ENCODE peak calls at places on chromosomes 16 and 17, in eight cellular contexts. One of them, this sample, is unnamed.

GRCh38 chr17:67374329-67375053 is 2.6 kb upstream of the PITPNC1 start:
- DNase-seq in lower leg skin: peak; percentile 97
- DNase-seq in GM12878: no peak
- DNase-seq in tibial nerve: peak; percentile 92
- DNase-seq in ovary: peak; percentile 83
- DNase-seq in suprapubic skin: peak; percentile 93
- DNase-seq in right lobe of liver: peak; percentile 89
- DNase-seq in heart left ventricle: peak; percentile 91
- DNase-seq in this sample: peak; percentile 88

GRCh38 chr17:76132574-76133338 is 8.3 kb downstream of the FOXJ1 start:
- DNase-seq in ovary: no peak
- DNase-seq in GM12878: no peak
- DNase-seq in right lobe of liver: no peak
- DNase-seq in tibial nerve: no peak
- DNase-seq in heart left ventricle: no peak
- DNase-seq in suprapubic skin: no peak
- DNase-seq in lower leg skin: no peak
- DNase-seq in this sample: peak; percentile 84

GRCh38 chr16:50445603-50446250 is 76.9 kb upstream of the BRD7 start:
- DNase-seq in heart left ventricle: no peak
- DNase-seq in tibial nerve: no peak
- DNase-seq in suprapubic skin: peak; percentile 21
- DNase-seq in right lobe of liver: no peak
- DNase-seq in GM12878: no peak
- DNase-seq in ovary: no peak
- DNase-seq in lower leg skin: no peak
- DNase-seq in this sample: peak; percentile 51

GRCh38 chr16:22216191-22216831 is 10.2 kb downstream of the EEF2K start:
- DNase-seq in suprapubic skin: no peak
- DNase-seq in tibial nerve: no peak
- DNase-seq in right lobe of liver: no peak
- DNase-seq in GM12878: no peak
- DNase-seq in heart left ventricle: no peak
- DNase-seq in lower leg skin: no peak
- DNase-seq in ovary: no peak
- DNase-seq in this sample: no peak

GRCh38 chr16:81204794-81205680 is 33.5 kb upstream of the BCO1 start:
- DNase-seq in GM12878: peak; percentile 11
- DNase-seq in right lobe of liver: no peak
- DNase-seq in ovary: no peak
- DNase-seq in lower leg skin: no peak
- DNase-seq in heart left ventricle: no peak
- DNase-seq in tibial nerve: peak; percentile 34
- DNase-seq in suprapubic skin: no peak
- DNase-seq in this sample: no peak

GRCh38 chr17:76872221-76872873 is 4.1 kb downstream of the MGAT5B start:
- DNase-seq in tibial nerve: no peak
- DNase-seq in suprapubic skin: no peak
- DNase-seq in right lobe of liver: no peak
- DNase-seq in GM12878: no peak
- DNase-seq in heart left ventricle: no peak
- DNase-seq in ovary: no peak
- DNase-seq in lower leg skin: no peak
- DNase-seq in this sample: no peak

GRCh38 chr16:72241930-72242329 is 70.0 kb upstream of the PMFBP1 start:
- DNase-seq in ovary: peak; percentile 28
- DNase-seq in heart left ventricle: no peak
- DNase-seq in suprapubic skin: no peak
- DNase-seq in tibial nerve: peak; percentile 45
- DNase-seq in right lobe of liver: no peak
- DNase-seq in GM12878: no peak
- DNase-seq in lower leg skin: no peak
- DNase-seq in this sample: no peak

GRCh38 chr17:77229786-77230435 is 89.1 kb downstream of the SEC14L1 start:
- DNase-seq in lower leg skin: no peak
- DNase-seq in suprapubic skin: no peak
- DNase-seq in tibial nerve: no peak
- DNase-seq in heart left ventricle: no peak
- DNase-seq in right lobe of liver: no peak
- DNase-seq in ovary: no peak
- DNase-seq in GM12878: no peak
- DNase-seq in this sample: no peak

GRCh38 chr17:1515640-1516402 is 591 bp downstream of the INPP5K start:
- DNase-seq in ovary: peak; percentile 52
- DNase-seq in right lobe of liver: no peak
- DNase-seq in heart left ventricle: peak; percentile 57
- DNase-seq in GM12878: peak; percentile 70
- DNase-seq in tibial nerve: peak; percentile 73
- DNase-seq in lower leg skin: no peak
- DNase-seq in suprapubic skin: no peak
- DNase-seq in this sample: peak; percentile 80

GRCh38 chr16:68770671-68771070 is 33.6 kb downstream of the CDH1 start:
- DNase-seq in suprapubic skin: no peak
- DNase-seq in right lobe of liver: no peak
- DNase-seq in heart left ventricle: no peak
- DNase-seq in ovary: no peak
- DNase-seq in tibial nerve: no peak
- DNase-seq in lower leg skin: no peak
- DNase-seq in GM12878: no peak
- DNase-seq in this sample: no peak

GRCh38 chr17:80101946-80102706 is 745 bp downstream of the GAA start:
- DNase-seq in ovary: no peak
- DNase-seq in right lobe of liver: no peak
- DNase-seq in GM12878: no peak
- DNase-seq in tibial nerve: peak; percentile 15
- DNase-seq in lower leg skin: peak; percentile 83
- DNase-seq in heart left ventricle: no peak
- DNase-seq in suprapubic skin: peak; percentile 71
- DNase-seq in this sample: no peak

GRCh38 chr16:31200821-31201510 is 1.6 kb downstream of the PYCARD start:
- DNase-seq in heart left ventricle: no peak
- DNase-seq in right lobe of liver: no peak
- DNase-seq in suprapubic skin: no peak
- DNase-seq in lower leg skin: no peak
- DNase-seq in GM12878: no peak
- DNase-seq in ovary: no peak
- DNase-seq in tibial nerve: no peak
- DNase-seq in this sample: peak; percentile 37

GRCh38 chr16:6616746-6617145 is 715.9 kb upstream of the RBFOX1 start:
- DNase-seq in heart left ventricle: no peak
- DNase-seq in lower leg skin: no peak
- DNase-seq in right lobe of liver: no peak
- DNase-seq in ovary: no peak
- DNase-seq in tibial nerve: no peak
- DNase-seq in suprapubic skin: no peak
- DNase-seq in GM12878: no peak
- DNase-seq in this sample: no peak

GRCh38 chr16:65339062-65339461 is 217.2 kb upstream of the CDH11 start:
- DNase-seq in suprapubic skin: no peak
- DNase-seq in tibial nerve: no peak
- DNase-seq in right lobe of liver: no peak
- DNase-seq in GM12878: no peak
- DNase-seq in ovary: no peak
- DNase-seq in lower leg skin: no peak
- DNase-seq in heart left ventricle: no peak
- DNase-seq in this sample: no peak

GRCh38 chr17:69477204-69477899 is 62.9 kb downstream of the MAP2K6 start:
- DNase-seq in heart left ventricle: no peak
- DNase-seq in lower leg skin: no peak
- DNase-seq in GM12878: no peak
- DNase-seq in ovary: no peak
- DNase-seq in suprapubic skin: no peak
- DNase-seq in right lobe of liver: no peak
- DNase-seq in tibial nerve: no peak
- DNase-seq in this sample: no peak

GRCh38 chr16:69513180-69513966 is 52.4 kb upstream of the NFAT5 start:
- DNase-seq in lower leg skin: no peak
- DNase-seq in ovary: no peak
- DNase-seq in heart left ventricle: no peak
- DNase-seq in right lobe of liver: no peak
- DNase-seq in tibial nerve: no peak
- DNase-seq in GM12878: no peak
- DNase-seq in suprapubic skin: no peak
- DNase-seq in this sample: no peak

GRCh38 chr16:69064164-69064563 is 41.3 kb upstream of the HAS3 start:
- DNase-seq in ovary: no peak
- DNase-seq in tibial nerve: no peak
- DNase-seq in suprapubic skin: no peak
- DNase-seq in heart left ventricle: no peak
- DNase-seq in right lobe of liver: no peak
- DNase-seq in lower leg skin: no peak
- DNase-seq in GM12878: no peak
- DNase-seq in this sample: no peak

GRCh38 chr17:58364270-58364942 is 12.4 kb upstream of the SUPT4H1 start:
- DNase-seq in tibial nerve: no peak
- DNase-seq in GM12878: no peak
- DNase-seq in heart left ventricle: no peak
- DNase-seq in ovary: no peak
- DNase-seq in right lobe of liver: peak; percentile 69
- DNase-seq in lower leg skin: peak; percentile 68
- DNase-seq in suprapubic skin: no peak
- DNase-seq in this sample: no peak

GRCh38 chr17:50407921-50408320 is 10.6 kb upstream of the LRRC59 start:
- DNase-seq in tibial nerve: no peak
- DNase-seq in right lobe of liver: no peak
- DNase-seq in heart left ventricle: no peak
- DNase-seq in suprapubic skin: no peak
- DNase-seq in ovary: no peak
- DNase-seq in lower leg skin: no peak
- DNase-seq in GM12878: no peak
- DNase-seq in this sample: no peak

GRCh38 chr17:50406578-50406977 is 9.3 kb upstream of the LRRC59 start:
- DNase-seq in suprapubic skin: no peak
- DNase-seq in right lobe of liver: no peak
- DNase-seq in lower leg skin: no peak
- DNase-seq in heart left ventricle: no peak
- DNase-seq in tibial nerve: no peak
- DNase-seq in ovary: no peak
- DNase-seq in GM12878: no peak
- DNase-seq in this sample: no peak

GRCh38 chr17:50414808-50415207 is 11.2 kb upstream of the ACSF2 start:
- DNase-seq in lower leg skin: no peak
- DNase-seq in heart left ventricle: no peak
- DNase-seq in tibial nerve: no peak
- DNase-seq in right lobe of liver: no peak
- DNase-seq in GM12878: no peak
- DNase-seq in ovary: no peak
- DNase-seq in suprapubic skin: no peak
- DNase-seq in this sample: no peak

GRCh38 chr17:50412188-50412732 is 13.8 kb upstream of the ACSF2 start:
- DNase-seq in suprapubic skin: no peak
- DNase-seq in ovary: no peak
- DNase-seq in heart left ventricle: no peak
- DNase-seq in lower leg skin: no peak
- DNase-seq in right lobe of liver: no peak
- DNase-seq in tibial nerve: no peak
- DNase-seq in GM12878: no peak
- DNase-seq in this sample: no peak
- TF ChIP-seq POLR2A in suprapubic skin: no peak
- TF ChIP-seq POLR2A in ovary: no peak
- TF ChIP-seq POLR2A in heart left ventricle: no peak
- TF ChIP-seq POLR2A in lower leg skin: no peak
- TF ChIP-seq POLR2A in right lobe of liver: no peak
- TF ChIP-seq POLR2A in tibial nerve: no peak
- TF ChIP-seq POLR2A in GM12878: no peak
- TF ChIP-seq POLR2A in this sample: no peak

GRCh38 chr17:8072727-8073461 is 14.6 kb downstream of the ALOX12B start:
- DNase-seq in ovary: no peak
- DNase-seq in GM12878: no peak
- DNase-seq in right lobe of liver: no peak
- DNase-seq in lower leg skin: no peak
- DNase-seq in heart left ventricle: no peak
- DNase-seq in tibial nerve: no peak
- DNase-seq in suprapubic skin: no peak
- DNase-seq in this sample: no peak
- H3K4me3 ChIP-seq in ovary: no peak overlapping the region
- H3K4me3 ChIP-seq in GM12878: no peak overlapping the region
- H3K4me3 ChIP-seq in right lobe of liver: no peak overlapping the region
- H3K4me3 ChIP-seq in lower leg skin: no peak overlapping the region
- H3K4me3 ChIP-seq in heart left ventricle: no peak overlapping the region
- H3K4me3 ChIP-seq in tibial nerve: peak overlapping the region; percentile 8
- H3K4me3 ChIP-seq in suprapubic skin: peak overlapping the region; percentile 6
- H3K4me3 ChIP-seq in this sample: peak overlapping the region; percentile 18

GRCh38 chr17:32279933-32280716 is 14.5 kb downstream of the RHBDL3 start:
- DNase-seq in ovary: no peak
- DNase-seq in GM12878: no peak
- DNase-seq in tibial nerve: no peak
- DNase-seq in suprapubic skin: no peak
- DNase-seq in right lobe of liver: no peak
- DNase-seq in heart left ventricle: no peak
- DNase-seq in lower leg skin: no peak
- DNase-seq in this sample: no peak

GRCh38 chr17:32277284-32277683 is 11.7 kb downstream of the RHBDL3 start:
- DNase-seq in GM12878: no peak
- DNase-seq in heart left ventricle: no peak
- DNase-seq in right lobe of liver: no peak
- DNase-seq in ovary: no peak
- DNase-seq in suprapubic skin: no peak
- DNase-seq in tibial nerve: no peak
- DNase-seq in lower leg skin: no peak
- DNase-seq in this sample: no peak

GRCh38 chr17:32278815-32279214 is 13.2 kb downstream of the RHBDL3 start:
- DNase-seq in right lobe of liver: no peak
- DNase-seq in tibial nerve: no peak
- DNase-seq in suprapubic skin: no peak
- DNase-seq in heart left ventricle: no peak
- DNase-seq in ovary: no peak
- DNase-seq in GM12878: no peak
- DNase-seq in lower leg skin: no peak
- DNase-seq in this sample: no peak

GRCh38 chr17:32283745-32284207 is 18.1 kb downstream of the RHBDL3 start:
- DNase-seq in heart left ventricle: no peak
- DNase-seq in suprapubic skin: no peak
- DNase-seq in right lobe of liver: no peak
- DNase-seq in tibial nerve: no peak
- DNase-seq in lower leg skin: no peak
- DNase-seq in GM12878: no peak
- DNase-seq in ovary: no peak
- DNase-seq in this sample: peak; percentile 54

DNA sequence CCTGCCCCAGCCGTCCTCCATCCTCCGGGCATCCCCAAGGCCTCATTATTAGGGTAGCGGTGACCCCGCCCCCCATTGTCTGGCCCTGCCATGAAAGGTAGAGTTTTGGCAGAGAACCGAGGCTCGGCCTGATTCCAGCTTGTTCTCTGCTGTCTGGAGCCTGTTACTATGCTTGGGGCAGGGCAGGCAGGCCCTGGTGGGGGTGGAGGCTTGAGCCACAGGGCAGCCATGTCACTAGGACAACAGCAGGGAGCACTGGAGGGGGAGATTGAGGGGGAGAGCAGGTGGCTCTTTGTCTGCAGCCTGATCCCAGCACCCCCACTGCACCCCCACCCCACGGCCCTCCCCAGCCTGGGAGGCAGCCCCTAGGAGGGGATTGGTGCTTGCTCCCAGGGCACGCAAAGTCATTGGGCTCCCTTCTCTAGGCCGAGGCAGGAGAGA is 15.4 kb downstream of the RHBDL3 start:
- DNase-seq in ovary: no peak
- DNase-seq in suprapubic skin: no peak
- DNase-seq in tibial nerve: peak; percentile 19
- DNase-seq in heart left ventricle: peak; percentile 76
- DNase-seq in GM12878: no peak
- DNase-seq in lower leg skin: no peak
- DNase-seq in right lobe of liver: no peak
- DNase-seq in this sample: peak; percentile 54
- TF ChIP-seq POLR2A in ovary: no peak
- TF ChIP-seq POLR2A in suprapubic skin: no peak
- TF ChIP-seq POLR2A in tibial nerve: no peak
- TF ChIP-seq POLR2A in heart left ventricle: no peak
- TF ChIP-seq POLR2A in GM12878: no peak
- TF ChIP-seq POLR2A in lower leg skin: no peak
- TF ChIP-seq POLR2A in right lobe of liver: no peak
- TF ChIP-seq POLR2A in this sample: no peak

GRCh38 chr16:27687605-27688004 is 137.7 kb downstream of the KATNIP start:
- DNase-seq in right lobe of liver: no peak
- DNase-seq in heart left ventricle: no peak
- DNase-seq in lower leg skin: no peak
- DNase-seq in tibial nerve: no peak
- DNase-seq in GM12878: no peak
- DNase-seq in ovary: no peak
- DNase-seq in suprapubic skin: no peak
- DNase-seq in this sample: no peak
- H3K4me3 ChIP-seq in right lobe of liver: no peak overlapping the region
- H3K4me3 ChIP-seq in heart left ventricle: no peak overlapping the region
- H3K4me3 ChIP-seq in lower leg skin: no peak overlapping the region
- H3K4me3 ChIP-seq in tibial nerve: no peak overlapping the region
- H3K4me3 ChIP-seq in GM12878: no peak overlapping the region
- H3K4me3 ChIP-seq in ovary: no peak overlapping the region
- H3K4me3 ChIP-seq in suprapubic skin: no peak overlapping the region
- H3K4me3 ChIP-seq in this sample: no peak overlapping the region

This sample was measured in upper lobe of left lung.